ENCODE peak calls at places on chromosomes 6 and 20, in nine cellular contexts. U is sigmoid colon; O is cardiac muscle cell; H is testis; S is aorta; I is thoracic aorta; R is SJSA1; D is CD4-positive, alpha-beta T cell; V is GM23248. K is an unnamed sample.

GRCh38 chr20:32909896-32910571 is 51.3 kb downstream of the EFCAB8 start:
- DNase-seq in U (peak; percentile 29), O (no peak), H (no peak), S (peak; percentile 20), I (no peak), R (no peak), D (no peak), V (no peak), K (no peak)

GRCh38 chr6:156359912-156360311 is 417.3 kb upstream of the ARID1B start:
- DNase-seq in U (no peak), O (peak; percentile 8), H (no peak), S (no peak), I (no peak), R (no peak), D (no peak), V (no peak), K (no peak)

GRCh38 chr6:149403534-149403933 is 3.5 kb downstream of the SUMO4 start:
- DNase-seq in U (no peak), O (no peak), H (no peak), S (no peak), I (no peak), R (no peak), D (no peak), V (no peak), K (no peak)

GRCh38 chr6:6712258-6712978 is 123.9 kb downstream of the LY86 start:
- DNase-seq in U (no peak), O (no peak), H (no peak), S (no peak), I (no peak), R (no peak), D (no peak), V (peak; percentile 95), K (peak; percentile 73)

GRCh38 chr20:47524385-47524784 is 22.7 kb downstream of the NCOA3 start:
- DNase-seq in U (no peak), O (no peak), H (no peak), S (no peak), I (no peak), R (no peak), D (no peak), V (no peak), K (no peak)

GRCh38 chr6:53679446-53679933 is 13.9 kb upstream of the KLHL31 start:
- DNase-seq in U (no peak), O (peak; percentile 49), H (no peak), S (no peak), I (no peak), R (no peak), D (no peak), V (peak; percentile 73), K (peak; percentile 13)

GRCh38 chr6:16108996-16109658 is 19.8 kb upstream of the MYLIP start:
- DNase-seq in U (no peak), O (peak; percentile 23), H (peak; percentile 74), S (peak; percentile 67), I (no peak), R (no peak), D (no peak), V (no peak), K (peak; percentile 54)

GRCh38 chr6:16849280-16850210 is 88.3 kb upstream of the ATXN1 start:
- DNase-seq in U (no peak), O (no peak), H (no peak), S (no peak), I (no peak), R (no peak), D (no peak), V (peak; percentile 62), K (no peak)

GRCh38 chr6:45655630-45656422 is 278.1 kb upstream of the SUPT3H start:
- DNase-seq in U (no peak), O (no peak), H (no peak), S (no peak), I (no peak), R (peak; percentile 93), D (no peak), V (peak; percentile 99), K (no peak)

GRCh38 chr6:26183581-26184408 is 96.6 kb downstream of the HFE start:
- DNase-seq in U (peak; percentile 88), O (peak; percentile 79), H (peak; percentile 80), S (peak; percentile 77), I (no peak), R (no peak), D (peak; percentile 33), V (peak; percentile 64), K (peak; percentile 76)

GRCh38 chr6:135115411-135116293 is 61.0 kb upstream of the HBS1L start:
- DNase-seq in U (no peak), O (no peak), H (no peak), S (no peak), I (no peak), R (no peak), D (no peak), V (no peak), K (no peak)

GRCh38 chr6:144340541-144341371 is 55.6 kb downstream of the UTRN start:
- DNase-seq in U (no peak), O (no peak), H (no peak), S (no peak), I (no peak), R (no peak), D (no peak), V (peak; percentile 43), K (no peak)

GRCh38 chr6:157748839-157749571 is 74.0 kb upstream of the SNX9 start:
- DNase-seq in U (no peak), O (no peak), H (no peak), S (no peak), I (no peak), R (no peak), D (no peak), V (no peak), K (no peak)
- H3K9me3 ChIP-seq in U (no peaks in the 10 kb centered on the region), O (no peaks in the 10 kb centered on the region), H (no peaks in the 10 kb centered on the region), S (no peaks in the 10 kb centered on the region), I (no peaks in the 10 kb centered on the region), R (no peaks in the 10 kb centered on the region), D (no peaks in the 10 kb centered on the region), V (no peaks in the 10 kb centered on the region), K (no peaks in the 10 kb centered on the region)

GRCh38 chr6:165146456-165146855 is 162.9 kb downstream of the C6orf118 start:
- DNase-seq in U (no peak), O (no peak), H (no peak), S (no peak), I (no peak), R (no peak), D (no peak), V (no peak), K (no peak)
- H3K9me3 ChIP-seq in U (peaks cover 7% of the 10 kb centered on the region), O (no peaks in the 10 kb centered on the region), H (no peaks in the 10 kb centered on the region), S (peaks cover 2% of the 10 kb centered on the region), I (no peaks in the 10 kb centered on the region), R (no peaks in the 10 kb centered on the region), D (peaks cover 4% of the 10 kb centered on the region), V (no peaks in the 10 kb centered on the region), K (no peaks in the 10 kb centered on the region)

GRCh38 chr6:17894191-17894590 is 93.2 kb downstream of the KIF13A start:
- DNase-seq in U (no peak), O (no peak), H (no peak), S (no peak), I (no peak), R (no peak), D (no peak), V (no peak), K (no peak)

GRCh38 chr6:17897681-17898080 is 89.8 kb downstream of the KIF13A start:
- DNase-seq in U (no peak), O (no peak), H (no peak), S (no peak), I (no peak), R (no peak), D (no peak), V (no peak), K (no peak)

GRCh38 chr6:17892097-17892686 is 95.2 kb downstream of the KIF13A start:
- DNase-seq in U (no peak), O (no peak), H (no peak), S (no peak), I (no peak), R (no peak), D (no peak), V (no peak), K (no peak)

GRCh38 chr6:17899491-17899890 is 87.9 kb downstream of the KIF13A start:
- DNase-seq in U (no peak), O (no peak), H (no peak), S (no peak), I (no peak), R (no peak), D (no peak), V (no peak), K (no peak)

DNA sequence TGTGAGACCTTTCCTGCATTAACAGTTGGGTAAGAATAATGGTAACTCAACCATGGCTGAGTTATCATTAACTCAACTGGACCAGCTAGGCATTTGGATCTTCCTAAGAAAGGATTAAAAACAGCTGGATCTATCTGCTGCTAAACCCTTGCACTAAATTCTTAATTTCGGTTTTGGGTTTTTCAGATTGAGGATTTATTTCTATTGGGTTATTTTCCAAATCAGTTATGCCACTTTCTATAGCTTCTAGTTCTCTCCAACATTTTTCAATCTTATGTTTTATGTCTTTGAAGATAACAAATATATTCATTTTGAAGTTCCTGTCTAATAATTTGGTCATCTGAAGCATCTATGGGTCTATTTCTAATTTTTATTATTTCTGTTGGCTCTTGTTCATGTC is 92.5 kb downstream of the KIF13A start:
- DNase-seq in U (no peak), O (no peak), H (no peak), S (no peak), I (no peak), R (no peak), D (no peak), V (no peak), K (no peak)
- H3K9me3 ChIP-seq in U (peaks cover 7% of the 10 kb centered on the region), O (peaks cover 3% of the 10 kb centered on the region), H (no peaks in the 10 kb centered on the region), S (peaks cover 3% of the 10 kb centered on the region), I (peaks cover 12% of the 10 kb centered on the region), R (peaks cover 19% of the 10 kb centered on the region), D (peaks cover 19% of the 10 kb centered on the region), V (peaks cover 8% of the 10 kb centered on the region), K (peaks cover 15% of the 10 kb centered on the region)

GRCh38 chr6:323730-324088 is 31.4 kb downstream of the DUSP22 start:
- DNase-seq in U (peak; percentile 57), O (no peak), H (no peak), S (no peak), I (no peak), R (no peak), D (no peak), V (no peak), K (no peak)

GRCh38 chr6:322940-323729 is 30.8 kb downstream of the DUSP22 start:
- DNase-seq in U (peak; percentile 60), O (no peak), H (no peak), S (peak; percentile 29), I (no peak), R (no peak), D (no peak), V (no peak), K (no peak)

GRCh38 chr6:326896-327537 is 34.7 kb downstream of the DUSP22 start:
- DNase-seq in U (peak; percentile 69), O (no peak), H (no peak), S (peak; percentile 49), I (no peak), R (no peak), D (no peak), V (no peak), K (no peak)

GRCh38 chr6:324116-324728 is 31.9 kb downstream of the DUSP22 start:
- DNase-seq in U (peak; percentile 68), O (no peak), H (no peak), S (peak; percentile 55), I (no peak), R (no peak), D (no peak), V (no peak), K (no peak)

DNA sequence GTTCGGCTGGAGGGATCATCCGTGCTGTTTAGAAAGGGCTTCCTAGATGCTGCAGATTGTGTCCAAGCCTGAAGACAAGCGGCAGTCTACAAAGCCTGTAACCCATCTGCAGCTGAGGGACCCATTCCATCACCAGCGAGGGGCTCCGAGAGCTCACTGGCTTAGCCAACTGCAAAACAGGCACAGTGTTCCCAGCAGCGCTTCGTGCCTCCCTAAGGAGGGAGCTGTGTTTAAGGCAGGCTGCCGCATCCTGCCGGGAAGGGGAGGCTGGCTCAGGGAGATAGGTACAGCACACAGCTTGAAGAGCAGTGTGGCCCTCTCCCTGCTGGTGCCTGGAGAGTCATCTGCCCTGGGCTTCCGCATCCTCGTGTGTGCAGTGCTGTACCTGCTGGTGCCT is 32.4 kb downstream of the DUSP22 start:
- DNase-seq in U (peak; percentile 61), O (no peak), H (no peak), S (peak; percentile 50), I (no peak), R (no peak), D (no peak), V (no peak), K (no peak)
- H3K9me3 ChIP-seq in U (no peaks in the 10 kb centered on the region), O (peaks cover 3% of the 10 kb centered on the region), H (no peaks in the 10 kb centered on the region), S (no peaks in the 10 kb centered on the region), I (no peaks in the 10 kb centered on the region), R (no peaks in the 10 kb centered on the region), D (no peaks in the 10 kb centered on the region), V (no peaks in the 10 kb centered on the region), K (no peaks in the 10 kb centered on the region)

K was measured in body of pancreas.